ENCODE peak calls at places on chromosomes 1 and 21, in ten cellular contexts. K is astrocyte of the spinal cord; L is heart right ventricle; F is transverse colon; S is neural progenitor cell; U is astrocyte of the cerebellum; W is CD8-positive, alpha-beta T cell; E is A549; J is H9; N is pancreas. Z is an unnamed sample.

GRCh38 chr1:36088577-36089392 is at the start of gene ADPRS:
- DNase-seq in K (peak; percentile 90), L (peak; percentile 89), F (peak; percentile 90), S (peak; percentile 95), U (peak; percentile 72), W (peak; percentile 95), E (peak; percentile 90), J (peak; percentile 92), N (peak; percentile 88), Z (peak; percentile 91)

GRCh38 chr1:114428083-114428754 is 82.8 kb downstream of the TRIM33 start:
- DNase-seq in K (peak; percentile 55), L (no peak), F (no peak), S (no peak), U (peak; percentile 1), W (no peak), E (peak; percentile 8), J (no peak), N (no peak), Z (peak; percentile 1)

GRCh38 chr1:36881071-36881405 is 153.3 kb downstream of the GRIK3 start:
- DNase-seq in K (no peak), L (no peak), F (no peak), S (no peak), U (no peak), W (no peak), E (no peak), J (peak; percentile 4), N (no peak), Z (no peak)

GRCh38 chr1:180155202-180155682 is 573 bp downstream of the QSOX1 start:
- DNase-seq in K (no peak), L (peak; percentile 37), F (peak; percentile 35), S (peak; percentile 37), U (no peak), W (peak; percentile 51), E (no peak), J (no peak), N (peak; percentile 53), Z (peak; percentile 36)

GRCh38 chr21:15843766-15844165 is 114.0 kb downstream of the USP25 start:
- DNase-seq in K (no peak), L (no peak), F (no peak), S (no peak), U (no peak), W (no peak), E (no peak), J (no peak), N (no peak), Z (no peak)

GRCh38 chr1:175099916-175100315 is 32.3 kb downstream of the TNN start:
- DNase-seq in K (no peak), L (no peak), F (no peak), S (no peak), U (no peak), W (no peak), E (no peak), J (no peak), N (no peak), Z (no peak)

GRCh38 chr1:244164563-244164890 is 113.4 kb downstream of the ZBTB18 start:
- DNase-seq in K (no peak), L (no peak), F (no peak), S (no peak), U (no peak), W (no peak), E (no peak), J (no peak), N (no peak), Z (no peak)

GRCh38 chr1:11180342-11180744 is 8.8 kb upstream of the ANGPTL7 start:
- DNase-seq in K (peak; percentile 71), L (no peak), F (no peak), S (no peak), U (peak; percentile 56), W (no peak), E (no peak), J (no peak), N (no peak), Z (no peak)

GRCh38 chr1:6967431-6968079 is 182.3 kb downstream of the CAMTA1 start:
- DNase-seq in K (no peak), L (no peak), F (no peak), S (no peak), U (no peak), W (no peak), E (no peak), J (no peak), N (no peak), Z (no peak)

GRCh38 chr1:51306950-51307349 is 23.4 kb downstream of the TTC39A start:
- DNase-seq in K (no peak), L (no peak), F (no peak), S (no peak), U (no peak), W (no peak), E (no peak), J (no peak), N (no peak), Z (no peak)

GRCh38 chr1:89198500-89199072 is at the start of gene GBP4:
- DNase-seq in K (peak; percentile 9), L (peak; percentile 37), F (peak; percentile 46), S (no peak), U (no peak), W (peak; percentile 74), E (peak; percentile 0), J (peak; percentile 29), N (no peak), Z (peak; percentile 18)

GRCh38 chr1:46687910-46688509 is 16.4 kb downstream of the TEX38 start:
- DNase-seq in K (no peak), L (no peak), F (no peak), S (no peak), U (no peak), W (no peak), E (no peak), J (no peak), N (no peak), Z (no peak)

GRCh38 chr1:162873671-162874666 is 13.0 kb upstream of the CCDC190 start:
- DNase-seq in K (peak; percentile 91), L (no peak), F (no peak), S (no peak), U (peak; percentile 72), W (no peak), E (peak; percentile 4), J (no peak), N (no peak), Z (peak; percentile 16)

GRCh38 chr1:10852486-10852885 is 56.0 kb upstream of the CASZ1 start:
- DNase-seq in K (no peak), L (no peak), F (no peak), S (no peak), U (no peak), W (no peak), E (no peak), J (no peak), N (no peak), Z (no peak)

GRCh38 chr1:211514030-211514754 is 22.2 kb upstream of the RD3 start:
- DNase-seq in K (peak; percentile 89), L (peak; percentile 72), F (peak; percentile 89), S (peak; percentile 94), U (peak; percentile 72), W (peak; percentile 79), E (peak; percentile 92), J (peak; percentile 94), N (peak; percentile 82), Z (peak; percentile 94)
- TF ChIP-seq CTCF in K (peak; percentile 84), L (peak; percentile 80), F (peak; percentile 70), S (peak; percentile 81), U (peak; percentile 82), W (no peak), E (peak; percentile 87), J (peak; percentile 86), N (peak; percentile 64), Z (peak; percentile 81)

GRCh38 chr1:54872041-54872342 is 15.0 kb downstream of the DHCR24 start:
- DNase-seq in K (no peak), L (no peak), F (no peak), S (peak; percentile 14), U (no peak), W (no peak), E (no peak), J (no peak), N (no peak), Z (no peak)
- TF ChIP-seq CTCF in K (peak; percentile 6), L (no peak), F (no peak), S (peak; percentile 28), U (peak; percentile 6), W (no peak), E (peak; percentile 8), J (peak; percentile 34), N (no peak), Z (no peak)

DNA sequence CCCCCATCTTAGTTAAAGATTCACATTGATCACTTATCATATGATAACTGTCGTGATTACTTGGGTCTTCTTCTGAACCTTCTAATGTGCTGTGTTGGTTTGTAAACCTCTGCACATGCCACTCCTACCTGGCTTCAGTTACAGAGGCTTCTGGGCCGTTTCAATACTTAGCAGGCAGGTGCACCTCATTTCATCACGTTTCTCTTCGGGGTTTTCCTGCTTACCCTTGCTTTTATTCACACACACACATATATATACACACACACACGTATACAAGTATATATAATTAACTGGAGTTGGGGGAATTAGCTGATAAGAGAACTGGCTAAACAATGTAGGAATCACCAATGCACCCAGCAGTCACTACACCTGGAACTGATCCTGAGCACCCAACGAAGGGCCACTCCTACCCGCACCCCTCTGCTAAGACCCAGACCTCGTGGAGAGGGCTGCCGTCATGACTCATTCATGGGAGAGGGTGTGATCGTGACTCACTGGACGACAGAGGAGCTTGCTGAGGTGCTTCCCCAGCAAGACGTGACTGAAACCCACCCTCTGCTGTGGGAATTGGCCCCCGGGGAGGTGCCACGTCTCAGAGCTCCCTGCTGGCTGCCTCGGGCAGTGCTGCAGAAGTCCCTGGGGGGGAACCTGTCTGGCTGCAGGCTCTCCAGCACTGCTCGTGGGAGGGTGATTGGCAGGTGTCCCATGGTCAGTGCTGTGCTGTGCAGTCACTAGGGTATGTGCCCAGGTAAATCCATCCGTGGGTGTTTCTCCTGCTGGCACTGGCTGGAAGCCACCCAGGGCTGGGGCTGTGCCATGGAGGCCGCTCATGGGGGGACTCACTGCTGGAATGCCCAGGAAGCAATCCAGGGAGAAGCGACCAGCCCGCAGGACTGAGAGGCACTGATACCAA is 166.6 kb downstream of the DYRK1A start:
- DNase-seq in K (peak; percentile 38), L (peak; percentile 25), F (no peak), S (no peak), U (no peak), W (no peak), E (peak; percentile 35), J (no peak), N (no peak), Z (peak; percentile 47)
- TF ChIP-seq CTCF in K (no peak), L (peak; percentile 24), F (no peak), S (no peak), U (no peak), W (no peak), E (no peak), J (peak; percentile 37), N (no peak), Z (no peak)

GRCh38 chr1:151251656-151252470 is 2.7 kb upstream of the PSMD4 start:
- DNase-seq in K (peak; percentile 77), L (peak; percentile 20), F (peak; percentile 66), S (peak; percentile 85), U (peak; percentile 62), W (peak; percentile 66), E (peak; percentile 89), J (peak; percentile 53), N (peak; percentile 67), Z (peak; percentile 72)

GRCh38 chr1:151259351-151259750 is 4.8 kb downstream of the PSMD4 start:
- DNase-seq in K (no peak), L (no peak), F (no peak), S (no peak), U (no peak), W (no peak), E (no peak), J (no peak), N (no peak), Z (no peak)

GRCh38 chr1:151255381-151255780 is 847 bp downstream of the PSMD4 start:
- DNase-seq in K (no peak), L (no peak), F (no peak), S (peak; percentile 8), U (no peak), W (no peak), E (no peak), J (no peak), N (no peak), Z (no peak)

GRCh38 chr1:151254217-151255213 is at the start of gene PSMD4:
- DNase-seq in K (peak; percentile 97), L (peak; percentile 92), F (peak; percentile 95), S (peak; percentile 95), U (peak; percentile 94), W (peak; percentile 94), E (peak; percentile 99), J (peak; percentile 97), N (peak; percentile 95), Z (peak; percentile 97)
- TF ChIP-seq CTCF in K (no peak), L (no peak), F (no peak), S (no peak), U (no peak), W (no peak), E (no peak), J (no peak), N (no peak), Z (no peak)